ENCODE peak calls at places on chromosomes 5 and 9, in ten cellular contexts. N is NB4, Q is body of pancreas, G is spleen, O is foreskin fibroblast, Y is bronchial epithelial cell, Z is GM20000, T is AG04449, R is adrenal gland, V is right atrium auricular region. S is an unnamed sample.

GRCh38 chr9:71763752-71764332 is 4.5 kb downstream of the CEMIP2 start:
- DNase-seq in T (peak), O (peak), N (no peak), Z (no peak), Y (no peak), V (no peak), G (no peak), Q (no peak), R (no peak), S (no peak)

GRCh38 chr5:162272417-162272816 is 204.8 kb downstream of the GABRG2 start:
- DNase-seq in Z (no peak), N (no peak), Q (no peak), T (no peak), R (no peak), G (no peak), Y (no peak), O (no peak), V (no peak), S (no peak)

GRCh38 chr9:87651431-87651830 is 74.5 kb upstream of the CTSL start:
- DNase-seq in Q (no peak), R (no peak), G (no peak), Z (no peak), O (no peak), V (no peak), Y (no peak), N (no peak), T (no peak), S (no peak)

GRCh38 chr5:138698713-138699112 is 54.5 kb upstream of the CTNNA1 start:
- DNase-seq in G (no peak), Z (no peak), O (no peak), V (no peak), T (no peak), Y (no peak), R (no peak), Q (no peak), N (peak), S (no peak)

GRCh38 chr9:18520395-18520794 is 46.4 kb downstream of the ADAMTSL1 start:
- DNase-seq in Y (no peak), V (no peak), Z (no peak), T (no peak), N (no peak), O (no peak), Q (no peak), G (no peak), R (peak), S (no peak)

GRCh38 chr9:93577940-93578682 is 1.7 kb downstream of the PHF2 start:
- DNase-seq in Q (no peak), T (no peak), V (peak), N (no peak), O (no peak), Z (no peak), Y (no peak), G (no peak), R (peak), S (no peak)

GRCh38 chr5:1352231-1352825 is 7.4 kb upstream of the CLPTM1L start:
- DNase-seq in G (peak), Q (no peak), O (no peak), T (no peak), Y (no peak), V (no peak), Z (no peak), N (no peak), R (no peak), S (no peak)

GRCh38 chr9:20237686-20238085 is 384.6 kb downstream of the MLLT3 start:
- DNase-seq in Y (peak), G (no peak), Q (no peak), Z (no peak), T (no peak), N (no peak), V (no peak), O (no peak), R (no peak), S (no peak)

GRCh38 chr5:86442036-86442435 is 175.7 kb upstream of the COX7C start:
- DNase-seq in Z (no peak), Y (no peak), G (no peak), T (no peak), V (no peak), R (no peak), N (no peak), Q (no peak), O (no peak), S (no peak)

GRCh38 chr9:38662763-38663593 is 42.6 kb upstream of the ANKRD18A start:
- DNase-seq in O (peak), Y (no peak), Z (no peak), N (peak), V (peak), R (peak), G (no peak), Q (no peak), T (no peak), S (no peak)

GRCh38 chr5:321233-321725 is at the start of gene AHRR:
- DNase-seq in G (no peak), R (peak), T (no peak), V (no peak), Q (no peak), N (peak), O (peak), Y (no peak), Z (peak), S (peak)

GRCh38 chr5:56481998-56482698 is 249.0 kb upstream of the ANKRD55 start:
- DNase-seq in R (no peak), Y (no peak), Q (no peak), O (no peak), G (no peak), V (no peak), N (peak), T (no peak), Z (peak), S (peak)

GRCh38 chr9:32886021-32886420 is 102.7 kb downstream of the TMEM215 start:
- DNase-seq in Q (no peak), T (no peak), Z (no peak), Y (no peak), N (no peak), V (no peak), R (no peak), O (peak), G (no peak), S (no peak)

GRCh38 chr9:77987104-77987656 is 44.4 kb downstream of the GNAQ start:
- DNase-seq in Z (no peak), Q (no peak), Y (no peak), R (peak), G (no peak), V (no peak), N (no peak), T (no peak), O (no peak), S (no peak)

GRCh38 chr5:147857302-147858129 is 21.0 kb upstream of the SCGB3A2 start:
- DNase-seq in T (peak), Y (peak), Q (peak), G (no peak), Z (peak), O (peak), R (peak), N (peak), V (peak), S (peak)

GRCh38 chr9:114102484-114102883 is 3.4 kb upstream of the KIF12 start:
- DNase-seq in R (no peak), V (no peak), Z (no peak), N (no peak), G (no peak), O (no peak), Q (no peak), T (no peak), Y (no peak), S (no peak)

GRCh38 chr5:127785098-127785927 is 82.1 kb downstream of the CCDC192 start:
- DNase-seq in T (peak), Y (peak), V (no peak), N (peak), O (peak), Q (no peak), G (no peak), Z (no peak), R (no peak), S (no peak)

GRCh38 chr5:62825623-62826220 is 247.1 kb downstream of the LRRC70 start:
- DNase-seq in N (no peak), R (no peak), Q (no peak), Z (no peak), G (no peak), T (no peak), V (no peak), O (no peak), Y (no peak), S (no peak)

GRCh38 chr9:1125741-1126140 is 75.6 kb downstream of the DMRT2 start:
- DNase-seq in R (no peak), Y (peak), N (no peak), O (peak), G (no peak), T (peak), Q (no peak), V (no peak), Z (no peak), S (no peak)

GRCh38 chr9:135242406-135242805 is 154.9 kb downstream of the OLFM1 start:
- DNase-seq in O (no peak), T (no peak), G (peak), N (no peak), Q (no peak), Y (no peak), Z (no peak), R (no peak), V (no peak), S (no peak)

DNA sequence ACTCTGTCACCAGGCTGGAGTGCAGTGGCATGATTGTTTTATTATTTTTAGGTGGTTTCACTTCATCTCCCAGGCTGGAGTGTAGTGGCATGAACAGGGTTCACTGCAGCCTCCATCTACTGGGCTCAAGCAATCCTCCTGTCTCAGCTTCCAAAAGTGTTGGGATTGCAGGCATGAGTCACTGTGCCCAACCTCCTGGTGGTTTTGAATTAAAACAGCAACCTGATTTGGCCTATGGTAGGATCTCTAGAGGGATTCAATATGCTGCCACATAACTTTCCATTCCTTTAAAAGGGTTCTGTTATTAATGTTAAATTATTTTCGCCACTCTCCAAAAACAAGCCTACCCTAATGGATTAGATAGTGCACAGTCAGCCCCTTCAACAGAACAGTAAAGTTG is 9.9 kb upstream of the HSPA4 start:
- DNase-seq in Z (no peak), G (no peak), N (no peak), O (peak), R (no peak), Y (peak), Q (no peak), T (no peak), V (no peak), S (no peak)
- TF ChIP-seq CTCF in Z (no peak), G (no peak), N (no peak), O (no peak), R (no peak), Y (no peak), Q (no peak), T (no peak), V (no peak), S (no peak)

GRCh38 chr9:116496167-116496566 is 190.9 kb upstream of the TRIM32 start:
- DNase-seq in N (no peak), V (no peak), Y (no peak), R (no peak), G (no peak), Q (no peak), T (no peak), O (no peak), Z (no peak), S (no peak)

GRCh38 chr9:116497081-116497480 is 190.0 kb upstream of the TRIM32 start:
- DNase-seq in Q (no peak), R (no peak), N (no peak), Y (no peak), Z (no peak), T (no peak), O (no peak), V (no peak), G (no peak), S (no peak)

GRCh38 chr9:116493183-116493582 is 193.9 kb upstream of the TRIM32 start:
- DNase-seq in R (no peak), V (no peak), T (no peak), Q (no peak), Z (no peak), G (no peak), N (no peak), Y (no peak), O (no peak), S (no peak)

GRCh38 chr9:116495725-116496124 is 191.4 kb upstream of the TRIM32 start:
- DNase-seq in Q (no peak), R (no peak), T (no peak), V (no peak), Y (no peak), Z (no peak), G (no peak), N (no peak), O (no peak), S (no peak)

DNA sequence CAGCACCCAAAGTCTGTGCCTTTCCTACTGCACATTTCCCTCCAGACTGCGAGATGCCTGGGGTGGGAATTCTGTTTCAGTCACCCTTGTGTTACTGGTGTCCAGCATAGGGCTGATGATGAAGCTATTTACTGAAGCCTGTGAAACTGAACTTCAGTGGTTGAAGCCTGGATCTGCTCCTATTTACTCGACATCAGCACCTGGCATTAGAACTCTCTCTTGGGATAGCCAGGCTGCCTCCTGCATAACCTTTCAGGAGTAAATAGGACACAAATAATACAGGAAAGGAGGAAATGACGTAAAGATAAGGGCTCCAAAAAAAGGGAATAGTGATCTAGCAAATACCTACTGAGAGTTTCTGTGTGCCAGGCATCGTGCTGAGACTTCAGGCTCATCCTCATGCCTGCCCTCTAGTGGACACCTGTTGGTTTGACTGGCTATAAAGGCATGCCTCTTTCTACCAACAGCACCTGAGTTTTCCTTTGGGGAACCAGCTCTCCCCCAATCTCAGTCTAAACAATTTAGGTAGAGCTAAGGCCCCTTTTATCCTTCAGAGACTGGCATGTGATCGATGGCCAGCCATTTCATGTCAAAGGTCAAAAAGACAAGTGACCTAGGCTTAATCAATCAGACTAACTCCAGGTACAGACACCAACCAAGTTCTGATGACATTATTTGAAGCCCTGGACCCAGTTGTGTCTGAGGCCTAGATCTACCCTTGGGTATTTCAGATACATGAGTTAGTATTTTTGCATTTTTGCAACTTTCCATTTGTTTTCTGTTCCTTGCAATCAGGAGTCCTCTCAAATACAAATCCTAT is 192.1 kb upstream of the TRIM32 start:
- DNase-seq in Y (peak), T (no peak), V (no peak), R (peak), O (no peak), N (peak), G (no peak), Q (peak), Z (peak), S (no peak)
- TF ChIP-seq CTCF in Y (peak), T (peak), V (peak), R (peak), O (peak), N (peak), G (peak), Q (peak), Z (peak), S (peak)

GRCh38 chr9:36872641-36873040 is 161.4 kb downstream of the PAX5 start:
- DNase-seq in Z (no peak), O (no peak), Y (no peak), R (no peak), Q (no peak), V (no peak), T (no peak), N (no peak), G (peak), S (no peak)

GRCh38 chr9:36868591-36869282 is 165.3 kb downstream of the PAX5 start:
- DNase-seq in O (no peak), R (no peak), V (no peak), Q (no peak), T (no peak), Z (no peak), Y (no peak), G (peak), N (no peak), S (no peak)

GRCh38 chr9:36873247-36873875 is 160.7 kb downstream of the PAX5 start:
- DNase-seq in R (peak), Y (peak), V (no peak), T (no peak), N (peak), G (peak), O (peak), Q (peak), Z (peak), S (peak)

GRCh38 chr9:36871606-36872005 is 162.5 kb downstream of the PAX5 start:
- DNase-seq in G (peak), N (no peak), R (no peak), Z (no peak), Y (no peak), Q (no peak), O (no peak), T (no peak), V (no peak), S (no peak)

DNA sequence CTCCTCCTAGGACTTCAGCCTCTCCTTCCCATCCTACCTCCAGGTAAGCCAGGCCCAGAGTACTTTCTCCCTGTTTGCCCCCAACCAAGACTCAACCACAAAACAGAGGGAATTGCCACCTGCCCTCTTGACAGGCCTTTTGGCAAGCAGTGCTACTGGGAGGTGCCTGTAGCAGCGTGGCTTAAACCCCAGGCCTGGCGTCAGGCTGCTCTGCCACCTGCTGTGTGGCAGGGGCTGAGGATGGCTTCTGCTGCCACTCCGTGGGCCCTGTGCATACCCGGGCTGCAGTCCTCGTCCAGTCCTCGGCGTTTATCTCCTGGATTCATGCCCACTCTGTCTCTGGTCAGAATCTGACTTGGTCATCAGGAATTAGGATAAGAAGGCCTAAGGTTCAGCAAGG is 163.1 kb downstream of the PAX5 start:
- DNase-seq in N (no peak), G (peak), V (no peak), Y (no peak), R (peak), Q (no peak), Z (no peak), T (no peak), O (no peak), S (no peak)
- TF ChIP-seq CTCF in N (no peak), G (no peak), V (no peak), Y (no peak), R (no peak), Q (no peak), Z (no peak), T (no peak), O (no peak), S (no peak)

GRCh38 chr9:131420913-131421312 is 27.0 kb downstream of the PRRC2B start:
- DNase-seq in G (no peak), Z (no peak), Q (no peak), T (no peak), N (peak), R (peak), V (no peak), O (peak), Y (peak), S (no peak)

GRCh38 chr9:131419716-131420115 is 25.8 kb downstream of the PRRC2B start:
- DNase-seq in G (no peak), R (no peak), Z (no peak), N (no peak), Q (no peak), Y (no peak), V (no peak), T (no peak), O (no peak), S (no peak)

GRCh38 chr9:131423171-131423581 is 29.3 kb downstream of the PRRC2B start:
- DNase-seq in G (peak), O (peak), Y (peak), Q (peak), T (peak), Z (peak), N (no peak), R (peak), V (peak), S (peak)

GRCh38 chr9:131421691-131422090 is 27.8 kb downstream of the PRRC2B start:
- DNase-seq in G (peak), V (no peak), O (no peak), R (peak), Z (no peak), Q (no peak), T (no peak), N (no peak), Y (no peak), S (no peak)

DNA sequence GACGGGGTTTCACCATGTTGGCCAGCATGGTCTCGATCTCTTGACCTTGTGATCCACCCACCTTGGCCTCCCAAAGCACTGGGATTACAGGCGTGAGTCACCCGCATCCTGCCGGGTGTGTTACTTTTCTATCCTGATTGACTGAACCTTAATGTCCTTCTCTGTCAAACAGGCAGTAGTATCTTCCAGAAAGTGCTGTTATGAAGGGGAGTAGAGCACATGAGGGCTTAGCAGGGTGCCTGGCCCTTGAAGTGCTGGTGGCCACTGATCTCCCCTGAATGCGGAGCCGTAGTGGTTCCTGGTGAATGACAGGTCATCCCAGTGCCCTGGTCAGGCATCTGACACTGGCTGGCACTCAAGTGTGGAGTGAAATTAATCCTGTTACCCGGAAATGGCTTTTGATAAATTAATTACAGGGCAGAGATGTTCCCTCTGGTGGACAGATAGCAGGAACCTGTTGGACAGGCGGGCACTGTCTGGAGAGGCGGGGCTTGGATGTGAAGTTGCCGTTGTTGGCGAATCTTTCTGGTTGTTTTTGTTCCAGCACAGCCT is 28.4 kb downstream of the PRRC2B start:
- DNase-seq in T (no peak), G (peak), Z (no peak), O (no peak), R (peak), Q (peak), N (no peak), Y (peak), V (no peak), S (no peak)
- TF ChIP-seq CTCF in T (no peak), G (peak), Z (no peak), O (peak), R (peak), Q (no peak), N (no peak), Y (peak), V (no peak), S (no peak)

DNA sequence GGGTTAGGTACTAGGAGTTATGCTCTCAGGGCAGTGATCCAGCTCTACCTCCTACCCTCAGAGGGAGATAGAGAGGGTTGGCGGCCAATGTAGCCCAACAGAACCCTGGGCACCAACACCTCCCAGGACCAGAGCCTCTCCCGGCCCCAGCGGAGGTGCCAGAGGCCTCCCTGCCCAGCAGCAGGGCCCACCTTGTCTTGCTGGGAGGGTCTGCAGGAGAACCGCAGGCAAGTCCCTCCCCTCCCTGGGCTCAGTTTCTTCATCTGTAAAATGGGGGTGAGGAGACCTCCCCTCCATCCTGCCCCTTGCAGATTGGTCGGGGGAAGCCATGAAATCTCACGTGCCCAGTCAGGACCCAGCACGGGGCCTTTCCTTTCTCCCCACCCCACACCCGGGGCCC is 34.4 kb downstream of the HK3 start:
- DNase-seq in V (no peak), Z (no peak), G (no peak), O (no peak), R (no peak), Q (no peak), N (no peak), Y (no peak), T (no peak), S (no peak)
- TF ChIP-seq CTCF in V (no peak), Z (no peak), G (no peak), O (no peak), R (no peak), Q (no peak), N (no peak), Y (no peak), T (no peak), S (no peak)